ENCODE peak calls at places on chromosomes 12 and 14, in four cellular contexts. K, C, Z and X are unnamed samples.
A peak's percentile ranks its signal among the peaks of the same experiment; 100 is the strongest.

GRCh38 chr14:89270439-89271227 is 146.4 kb downstream of the FOXN3 start:
- DNase-seq in K (no peak), Z (no peak), C (no peak), X (no peak)

GRCh38 chr12:81610955-81611889 is 147.9 kb downstream of the PPFIA2 start:
- DNase-seq in C (no peak), Z (no peak), K (no peak), X (no peak)

GRCh38 chr14:36852853-36853634 is 191.4 kb downstream of the PAX9 start:
- DNase-seq in C (no peak), Z (no peak), K (no peak), X (no peak)

GRCh38 chr14:70962935-70963334 is 55.7 kb downstream of the PCNX1 start:
- DNase-seq in Z (no peak), K (no peak), C (no peak), X (no peak)

GRCh38 chr12:41190360-41190759 is 2.2 kb downstream of the PDZRN4 start:
- DNase-seq in C (no peak), Z (no peak), K (no peak), X (peak; percentile 49)

GRCh38 chr14:65104791-65105190 is 2.5 kb upstream of the MAX start:
- DNase-seq in C (no peak), K (no peak), Z (no peak), X (no peak)

GRCh38 chr14:80100681-80101080 is 110.6 kb downstream of the DIO2 start:
- DNase-seq in K (no peak), C (no peak), Z (no peak), X (no peak)

GRCh38 chr12:674272-674781 is 11.1 kb upstream of the NINJ2 start:
- DNase-seq in K (no peak), C (no peak), Z (no peak), X (no peak)